ENCODE peak calls at places on chromosomes 1 and 21, in nine cellular contexts. M is SJCRH30; L is CD8-positive, alpha-beta T cell; S is SK-N-SH; C is thoracic aorta; Y is effector memory CD4-positive, alpha-beta T cell; F is heart right ventricle; U is kidney epithelial cell; W is iPS DF 6.9. E is an unnamed sample.
A peak's percentile ranks its signal among the peaks of the same experiment; 100 is the strongest.

GRCh38 chr1:229171934-229172333 is 99.0 kb upstream of the RAB4A start:
- DNase-seq in S (no peak), U (no peak), C (no peak), Y (no peak), W (no peak), M (no peak), F (no peak), L (no peak), E (no peak)

GRCh38 chr1:1927751-1928150 is 8.7 kb upstream of the TMEM52 start:
- DNase-seq in L (no peak), M (no peak), U (no peak), W (no peak), F (no peak), Y (no peak), C (no peak), S (no peak), E (no peak)

GRCh38 chr21:42379425-42380215 is 13.3 kb upstream of the TFF1 start:
- DNase-seq in U (no peak), F (no peak), W (no peak), M (no peak), Y (no peak), S (no peak), L (no peak), C (no peak), E (no peak)

GRCh38 chr1:227823537-227823936 is 8.1 kb downstream of the PRSS38 start:
- DNase-seq in L (no peak), W (no peak), U (no peak), Y (no peak), C (no peak), F (no peak), M (no peak), S (no peak), E (no peak)

GRCh38 chr1:200129480-200129879 is 102.0 kb downstream of the NR5A2 start:
- DNase-seq in M (no peak), L (peak; percentile 36), S (no peak), W (no peak), C (no peak), U (no peak), Y (peak; percentile 2), F (no peak), E (peak; percentile 36)

GRCh38 chr1:245752551-245752950 is 597.8 kb downstream of the KIF26B start:
- DNase-seq in C (no peak), F (no peak), L (no peak), Y (no peak), M (no peak), U (no peak), S (no peak), W (no peak), E (no peak)

GRCh38 chr21:45865106-45865835 is 116.3 kb upstream of the COL6A1 start:
- DNase-seq in S (no peak), F (no peak), C (no peak), U (peak; percentile 28), L (no peak), M (peak; percentile 40), W (no peak), Y (no peak), E (no peak)

GRCh38 chr1:77265180-77265579 is 16.6 kb upstream of the AK5 start:
- DNase-seq in M (no peak), F (no peak), L (no peak), U (no peak), Y (no peak), S (no peak), W (no peak), C (no peak), E (no peak)

GRCh38 chr1:164613176-164613575 is 54.2 kb downstream of the PBX1 start:
- DNase-seq in U (no peak), F (no peak), C (no peak), W (no peak), S (no peak), M (no peak), Y (no peak), L (no peak), E (no peak)

GRCh38 chr1:66182551-66183178 is 351.3 kb upstream of the SGIP1 start:
- DNase-seq in C (no peak), L (peak; percentile 18), W (no peak), S (peak; percentile 47), M (peak; percentile 84), F (no peak), Y (peak; percentile 14), U (no peak), E (peak; percentile 45)

GRCh38 chr1:3618576-3618903 is 6.3 kb upstream of the TPRG1L start:
- DNase-seq in F (no peak), Y (no peak), S (no peak), U (no peak), W (no peak), M (peak; percentile 28), C (no peak), L (no peak), E (no peak)

GRCh38 chr1:82485591-82486369 is 685.0 kb downstream of the ADGRL2 start:
- DNase-seq in M (no peak), U (no peak), F (peak; percentile 41), C (no peak), L (no peak), S (no peak), W (peak; percentile 29), Y (no peak), E (no peak)

GRCh38 chr21:44425307-44425894 is 29.9 kb upstream of the LRRC3 start:
- DNase-seq in W (no peak), Y (no peak), C (no peak), L (no peak), F (no peak), M (no peak), U (no peak), S (no peak), E (no peak)

GRCh38 chr1:29643281-29643680 is 407.0 kb downstream of the PTPRU start:
- DNase-seq in L (no peak), C (no peak), U (no peak), W (no peak), M (no peak), S (no peak), F (no peak), Y (no peak), E (no peak)

GRCh38 chr1:200367841-200368534 is 41.8 kb downstream of the ZNF281 start:
- DNase-seq in Y (no peak), W (no peak), C (no peak), L (no peak), U (peak; percentile 39), S (no peak), F (no peak), M (no peak), E (no peak)

GRCh38 chr1:165116732-165117131 is 239.8 kb downstream of the LMX1A start:
- DNase-seq in U (peak; percentile 54), F (no peak), L (no peak), S (no peak), W (no peak), C (no peak), Y (no peak), M (no peak), E (no peak)

GRCh38 chr1:117587479-117588356 is 18.1 kb upstream of the TENT5C start:
- DNase-seq in M (no peak), C (no peak), S (no peak), W (no peak), U (no peak), Y (no peak), F (no peak), L (no peak), E (no peak)

GRCh38 chr1:98210064-98210463 is 289.2 kb upstream of the DPYD start:
- DNase-seq in W (no peak), S (no peak), M (peak; percentile 18), Y (no peak), L (no peak), F (no peak), C (no peak), U (peak; percentile 87), E (no peak)

GRCh38 chr1:207034998-207035397 is 2.4 kb upstream of the C1orf116 start:
- DNase-seq in F (no peak), U (peak; percentile 95), S (no peak), M (no peak), L (no peak), W (no peak), C (no peak), Y (no peak), E (no peak)

GRCh38 chr1:3433076-3433475 is 21.4 kb upstream of the ARHGEF16 start:
- DNase-seq in M (no peak), C (no peak), L (no peak), Y (no peak), U (no peak), S (no peak), F (no peak), W (no peak), E (no peak)

GRCh38 chr1:153534933-153535663 is 693 bp downstream of the S100A6 start:
- DNase-seq in L (peak; percentile 49), S (no peak), Y (no peak), C (peak; percentile 48), W (no peak), F (peak; percentile 62), U (no peak), M (no peak), E (no peak)

GRCh38 chr21:46221664-46222435 is 6.7 kb downstream of the LSS start:
- DNase-seq in L (no peak), M (no peak), W (no peak), U (no peak), S (no peak), C (no peak), Y (no peak), F (peak; percentile 38), E (no peak)

GRCh38 chr1:161044908-161045748 is 649 bp downstream of the USF1 start:
- DNase-seq in S (peak; percentile 79), L (peak; percentile 67), C (no peak), U (no peak), Y (peak; percentile 33), W (no peak), F (peak; percentile 58), M (peak; percentile 85), E (peak; percentile 49)

GRCh38 chr1:113048064-113048463 is 24.9 kb upstream of the LRIG2 start:
- DNase-seq in M (no peak), L (no peak), U (no peak), Y (no peak), C (no peak), F (no peak), W (no peak), S (no peak), E (no peak)
- H3K4me3 ChIP-seq in M (no peak overlapping the region), L (no peak overlapping the region), U (no peak overlapping the region), Y (no peak overlapping the region), C (no peak overlapping the region), F (no peak overlapping the region), W (no peak overlapping the region), S (no peak overlapping the region), E (no peak overlapping the region)

GRCh38 chr1:184590163-184590750 is 164.4 kb downstream of the EDEM3 start:
- DNase-seq in Y (no peak), S (no peak), F (no peak), U (no peak), M (no peak), L (no peak), C (no peak), W (no peak), E (no peak)
- H3K4me3 ChIP-seq in Y (no peak overlapping the region), S (no peak overlapping the region), F (no peak overlapping the region), U (no peak overlapping the region), M (no peak overlapping the region), L (no peak overlapping the region), C (no peak overlapping the region), W (no peak overlapping the region), E (no peak overlapping the region)

GRCh38 chr1:244397086-244397485 is 54.6 kb downstream of the ADSS2 start:
- DNase-seq in F (no peak), M (no peak), U (no peak), W (no peak), L (no peak), Y (no peak), S (no peak), C (no peak), E (no peak)
- H3K4me3 ChIP-seq in F (no peak overlapping the region), M (no peak overlapping the region), U (no peak overlapping the region), W (no peak overlapping the region), L (no peak overlapping the region), Y (no peak overlapping the region), S (no peak overlapping the region), C (no peak overlapping the region), E (no peak overlapping the region)

GRCh38 chr1:9291914-9292360 is 757 bp upstream of the SPSB1 start:
- DNase-seq in M (no peak), Y (no peak), W (no peak), C (no peak), F (peak; percentile 54), U (no peak), S (peak; percentile 54), L (no peak), E (no peak)
- H3K4me3 ChIP-seq in M (no peak overlapping the region), Y (no peak overlapping the region), W (peak overlapping the region; percentile 48), C (peak overlapping the region; percentile 87), F (peak overlapping the region; percentile 96), U (peak overlapping the region; percentile 92), S (peak overlapping the region; percentile 62), L (no peak overlapping the region), E (no peak overlapping the region)

E was measured in CD4-positive, alpha-beta memory T cell.